ENCODE peak calls at places on chromosome 10, in six cellular contexts. U, O, Y, I, P and N are unnamed samples.

GRCh38 chr10:565676-566075 is 123.8 kb downstream of the DIP2C start:
- DNase-seq in U (no peak), O (no peak), Y (no peak), I (no peak), P (no peak), N (no peak)

GRCh38 chr10:71009031-71009605 is 120.8 kb upstream of the PCBD1 start:
- DNase-seq in U (no peak), O (no peak), Y (no peak), I (no peak), P (no peak), N (no peak)

GRCh38 chr10:26706206-26706605 is 8.7 kb downstream of the PDSS1 start:
- DNase-seq in U (no peak), O (no peak), Y (no peak), I (no peak), P (no peak), N (no peak)

GRCh38 chr10:31146496-31147219 is 115.0 kb upstream of the ZNF438 start:
- DNase-seq in U (peak; percentile 79), O (no peak), Y (peak; percentile 59), I (no peak), P (peak; percentile 71), N (peak; percentile 89)

GRCh38 chr10:115001506-115002381 is 63.7 kb downstream of the TRUB1 start:
- DNase-seq in U (peak; percentile 14), O (no peak), Y (peak; percentile 65), I (no peak), P (no peak), N (peak; percentile 13)

GRCh38 chr10:110744767-110745166 is 100.6 kb downstream of the RBM20 start:
- DNase-seq in U (no peak), O (no peak), Y (no peak), I (no peak), P (no peak), N (no peak)

GRCh38 chr10:69749180-69750010 is 52.3 kb upstream of the COL13A1 start:
- DNase-seq in U (peak; percentile 48), O (no peak), Y (peak; percentile 69), I (no peak), P (peak; percentile 26), N (peak; percentile 33)

GRCh38 chr10:123833170-123833850 is 58.3 kb downstream of the CPXM2 start:
- DNase-seq in U (no peak), O (no peak), Y (no peak), I (no peak), P (no peak), N (no peak)

GRCh38 chr10:121935702-121936101 is 7.9 kb upstream of the ATE1 start:
- DNase-seq in U (no peak), O (no peak), Y (no peak), I (no peak), P (peak; percentile 24), N (no peak)

GRCh38 chr10:79420974-79421688 is 24.3 kb downstream of the ZCCHC24 start:
- DNase-seq in U (no peak), O (no peak), Y (peak; percentile 44), I (no peak), P (no peak), N (peak; percentile 54)

GRCh38 chr10:103276941-103277712 is at the start of gene INA:
- DNase-seq in U (no peak), O (no peak), Y (peak; percentile 71), I (peak; percentile 29), P (peak; percentile 62), N (peak; percentile 33)

GRCh38 chr10:31467791-31468535 is 148.9 kb downstream of the ZEB1 start:
- DNase-seq in U (peak; percentile 4), O (no peak), Y (peak; percentile 37), I (peak; percentile 0), P (no peak), N (no peak)

GRCh38 chr10:11225935-11226334 is 208.3 kb downstream of the CELF2 start:
- DNase-seq in U (peak; percentile 50), O (no peak), Y (no peak), I (no peak), P (no peak), N (no peak)

GRCh38 chr10:3312403-3312802 is 139.8 kb upstream of the PITRM1 start:
- DNase-seq in U (no peak), O (no peak), Y (no peak), I (no peak), P (no peak), N (no peak)

GRCh38 chr10:92839191-92840085 is 8.9 kb upstream of the EXOC6 start:
- DNase-seq in U (peak; percentile 23), O (peak; percentile 27), Y (peak; percentile 41), I (no peak), P (peak; percentile 31), N (peak; percentile 12)

GRCh38 chr10:132607961-132608495 is 70.4 kb downstream of the INPP5A start:
- DNase-seq in U (no peak), O (no peak), Y (no peak), I (no peak), P (no peak), N (no peak)

GRCh38 chr10:31604141-31604540 is 285.1 kb downstream of the ZEB1 start:
- DNase-seq in U (no peak), O (no peak), Y (peak; percentile 37), I (no peak), P (peak; percentile 76), N (peak; percentile 71)

GRCh38 chr10:101001225-101002035 is 1.8 kb downstream of the LZTS2 start:
- DNase-seq in U (peak; percentile 69), O (peak; percentile 55), Y (peak; percentile 97), I (no peak), P (peak; percentile 94), N (peak; percentile 90)

GRCh38 chr10:102347236-102347828 is 48.2 kb upstream of the NFKB2 start:
- DNase-seq in U (peak; percentile 76), O (no peak), Y (peak; percentile 63), I (peak; percentile 6), P (peak; percentile 40), N (peak; percentile 42)

GRCh38 chr10:91211675-91212074 is 8.8 kb upstream of the PCGF5 start:
- DNase-seq in U (no peak), O (no peak), Y (no peak), I (no peak), P (no peak), N (no peak)

GRCh38 chr10:12432402-12433189 is 83.2 kb downstream of the CAMK1D start:
- DNase-seq in U (no peak), O (no peak), Y (no peak), I (peak; percentile 34), P (no peak), N (no peak)

GRCh38 chr10:101453791-101454718 is 100.1 kb downstream of the BTRC start:
- DNase-seq in U (no peak), O (no peak), Y (no peak), I (no peak), P (no peak), N (no peak)

GRCh38 chr10:88209837-88210552 is 346.6 kb downstream of the PTEN start:
- DNase-seq in U (no peak), O (no peak), Y (peak; percentile 72), I (no peak), P (peak; percentile 65), N (peak; percentile 59)

GRCh38 chr10:127196227-127196954 is at the start of gene INSYN2A:
- DNase-seq in U (peak; percentile 60), O (no peak), Y (peak; percentile 70), I (no peak), P (peak; percentile 46), N (peak; percentile 54)

GRCh38 chr10:59672150-59672875 is 37.3 kb downstream of the SLC16A9 start:
- DNase-seq in U (no peak), O (no peak), Y (no peak), I (no peak), P (no peak), N (no peak)

GRCh38 chr10:124704428-124704805 is 39.8 kb downstream of the FAM53B start:
- DNase-seq in U (no peak), O (no peak), Y (no peak), I (no peak), P (no peak), N (no peak)

GRCh38 chr10:115861864-115862263 is 411.1 kb downstream of the GFRA1 start:
- DNase-seq in U (peak; percentile 74), O (peak; percentile 5), Y (peak; percentile 81), I (no peak), P (peak; percentile 38), N (peak; percentile 29)

GRCh38 chr10:126013489-126014281 is 117.3 kb downstream of the FANK1 start:
- DNase-seq in U (peak; percentile 91), O (peak; percentile 59), Y (peak; percentile 86), I (no peak), P (peak; percentile 69), N (peak; percentile 51)

GRCh38 chr10:3858051-3858845 is 73.2 kb upstream of the KLF6 start:
- DNase-seq in U (no peak), O (no peak), Y (peak; percentile 36), I (no peak), P (no peak), N (no peak)

GRCh38 chr10:116653885-116654284 is 33.1 kb downstream of the PNLIPRP2 start:
- DNase-seq in U (no peak), O (no peak), Y (no peak), I (no peak), P (no peak), N (no peak)

GRCh38 chr10:90224791-90225566 is 523.6 kb downstream of the KIF20B start:
- DNase-seq in U (no peak), O (no peak), Y (no peak), I (no peak), P (no peak), N (no peak)

GRCh38 chr10:24989867-24990266 is 26.1 kb downstream of the ENKUR start:
- DNase-seq in U (no peak), O (no peak), Y (peak; percentile 29), I (no peak), P (no peak), N (no peak)